ENCODE peak calls at places on chromosomes 4 and X, in seven cellular contexts. R is activated naive CD8-positive, alpha-beta T cell treated with anti-CD3 and anti-CD28 coated beads, Interleukin-2, amount 50 U/mL, for 16 hours; A is smooth muscle cell of the brain vasculature; P is GM23248; J is amniotic stem cell; C is substantia nigra; L is activated naive CD4-positive, alpha-beta T cell treated with anti-CD3 and anti-CD28 coated beads, Interleukin-2, amount 50 U/mL, for 72 hours. B is an unnamed sample.

GRCh38 chr4:1500966-1501753 is 94.9 kb upstream of the NKX1-1 start:
- DNase-seq in C (no peak), A (no peak), P (no peak), J (no peak), R (no peak), L (no peak), B (no peak)

GRCh38 chr4:39455486-39455885 is 3.2 kb downstream of the RPL9 start:
- DNase-seq in L (no peak), J (no peak), P (no peak), C (no peak), A (no peak), R (no peak), B (no peak)

GRCh38 chr4:3257691-3258482 is 8.9 kb downstream of the MSANTD1 start:
- DNase-seq in L (no peak), P (peak), A (no peak), R (no peak), C (no peak), J (no peak), B (peak)

GRCh38 chrX:37816766-37817165 is 30.6 kb downstream of the DYNLT3 start:
- DNase-seq in L (no peak), R (no peak), J (no peak), A (no peak), C (no peak), P (no peak), B (no peak)

GRCh38 chr4:2441393-2442174 is 22.8 kb downstream of the CFAP99 start:
- DNase-seq in P (peak), A (no peak), L (peak), R (peak), J (no peak), C (peak), B (no peak)

GRCh38 chr4:2048831-2049230 is 10.3 kb upstream of the NAT8L start:
- DNase-seq in P (no peak), L (no peak), R (no peak), C (no peak), A (no peak), J (no peak), B (no peak)

GRCh38 chr4:125705681-125706080 is 390.9 kb downstream of the FAT4 start:
- DNase-seq in P (no peak), C (no peak), J (no peak), L (no peak), A (no peak), R (no peak), B (no peak)

GRCh38 chrX:18666614-18667013 is 5.3 kb downstream of the RS1 start:
- DNase-seq in J (no peak), A (no peak), P (no peak), R (no peak), L (no peak), C (no peak), B (no peak)

GRCh38 chr4:176393306-176394013 is 73.7 kb downstream of the SPCS3 start:
- DNase-seq in A (no peak), J (no peak), L (no peak), P (no peak), R (no peak), C (no peak), B (no peak)

GRCh38 chrX:318068-318738 is 393 bp downstream of the GTPBP6 start:
- DNase-seq in A (peak), P (peak), C (no peak), R (peak), J (no peak), L (peak), B (peak)